ENCODE peak calls at places on chromosomes 11 and 22, in ten cellular contexts. J, N, R, P, V, G, Y, D, M and W are unnamed samples.

GRCh38 chr11:123173040-123173855 is 21.8 kb downstream of the CLMP start:
- DNase-seq in J (peak), N (no peak), R (no peak), P (no peak), V (peak), G (peak), Y (no peak), D (no peak), M (peak), W (no peak)

GRCh38 chr22:38924197-38924952 is 33.0 kb upstream of the APOBEC3A start:
- DNase-seq in J (peak), N (no peak), R (no peak), P (no peak), V (peak), G (peak), Y (no peak), D (peak), M (peak), W (peak)

GRCh38 chr11:60263434-60263833 is 17.0 kb upstream of the MS4A4A start:
- DNase-seq in J (no peak), N (no peak), R (no peak), P (no peak), V (no peak), G (no peak), Y (no peak), D (no peak), M (no peak), W (no peak)

GRCh38 chr11:8601376-8602133 is 7.5 kb upstream of the STK33 start:
- DNase-seq in J (no peak), N (no peak), R (no peak), P (no peak), V (no peak), G (no peak), Y (no peak), D (no peak), M (no peak), W (no peak)

GRCh38 chr11:128244896-128245295 is 342.5 kb downstream of the ETS1 start:
- DNase-seq in J (no peak), N (no peak), R (no peak), P (no peak), V (no peak), G (no peak), Y (no peak), D (no peak), M (no peak), W (no peak)

GRCh38 chr11:68312117-68312779 is at the start of gene LRP5:
- DNase-seq in J (no peak), N (no peak), R (no peak), P (peak), V (no peak), G (peak), Y (peak), D (peak), M (peak), W (no peak)

GRCh38 chr11:88484873-88485621 is 147.5 kb upstream of the CTSC start:
- DNase-seq in J (peak), N (peak), R (peak), P (peak), V (no peak), G (peak), Y (peak), D (peak), M (peak), W (no peak)

GRCh38 chr11:88231894-88232482 is 56.7 kb upstream of the RAB38 start:
- DNase-seq in J (no peak), N (no peak), R (peak), P (no peak), V (peak), G (peak), Y (peak), D (peak), M (peak), W (no peak)

GRCh38 chr11:126407101-126407521 is 51.6 kb downstream of the ST3GAL4 start:
- DNase-seq in J (no peak), N (no peak), R (no peak), P (no peak), V (no peak), G (no peak), Y (no peak), D (no peak), M (no peak), W (no peak)

GRCh38 chr22:29327089-29327764 is 11.7 kb upstream of the RASL10A start:
- DNase-seq in J (no peak), N (no peak), R (no peak), P (no peak), V (no peak), G (no peak), Y (no peak), D (no peak), M (no peak), W (no peak)

GRCh38 chr11:128451651-128452470 is 135.5 kb downstream of the ETS1 start:
- DNase-seq in J (no peak), N (peak), R (no peak), P (no peak), V (no peak), G (no peak), Y (no peak), D (no peak), M (peak), W (no peak)